ENCODE peak calls at places on chromosome 18, in six cellular contexts. N, C, R, T, D and L are unnamed samples.

GRCh38 chr18:24995738-24996137 is 356.2 kb downstream of the ZNF521 start:
- DNase-seq in N (no peak), C (no peak), R (no peak), T (no peak), D (no peak), L (no peak)

GRCh38 chr18:24413148-24413547 is 13.3 kb upstream of the IMPACT start:
- DNase-seq in N (no peak), C (no peak), R (no peak), T (no peak), D (no peak), L (no peak)

GRCh38 chr18:42078711-42079110 is 123.7 kb downstream of the PIK3C3 start:
- DNase-seq in N (no peak), C (no peak), R (no peak), T (no peak), D (no peak), L (no peak)

GRCh38 chr18:63177259-63177658 is 142.3 kb downstream of the BCL2 start:
- DNase-seq in N (no peak), C (no peak), R (no peak), T (no peak), D (no peak), L (no peak)

GRCh38 chr18:28041366-28041765 is 135.6 kb downstream of the CDH2 start:
- DNase-seq in N (no peak), C (no peak), R (peak; percentile 22), T (no peak), D (no peak), L (no peak)

GRCh38 chr18:74501386-74501785 is 5.2 kb downstream of the CNDP2 start:
- DNase-seq in N (no peak), C (no peak), R (no peak), T (no peak), D (no peak), L (peak; percentile 35)

GRCh38 chr18:49819768-49820662 is 6.7 kb upstream of the ACAA2 start:
- DNase-seq in N (no peak), C (no peak), R (no peak), T (no peak), D (no peak), L (no peak)

GRCh38 chr18:76783786-76784484 is 38.4 kb upstream of the ZNF236 start:
- DNase-seq in N (no peak), C (no peak), R (no peak), T (no peak), D (no peak), L (no peak)

GRCh38 chr18:75235891-75236290 is 25.3 kb downstream of the TSHZ1 start:
- DNase-seq in N (no peak), C (no peak), R (no peak), T (no peak), D (no peak), L (no peak)

GRCh38 chr18:10565835-10566234 is 40.0 kb downstream of the NAPG start:
- DNase-seq in N (no peak), C (no peak), R (no peak), T (no peak), D (no peak), L (no peak)

GRCh38 chr18:63970803-63971191 is 916 bp downstream of the SERPINB8 start:
- DNase-seq in N (no peak), C (no peak), R (no peak), T (no peak), D (no peak), L (no peak)

GRCh38 chr18:54255141-54255540 is 14.2 kb upstream of the POLI start:
- DNase-seq in N (no peak), C (no peak), R (no peak), T (no peak), D (no peak), L (no peak)

GRCh38 chr18:13151656-13152055 is 66.9 kb upstream of the LDLRAD4 start:
- DNase-seq in N (no peak), C (no peak), R (no peak), T (no peak), D (no peak), L (no peak)

GRCh38 chr18:59639136-59639535 is 58.1 kb downstream of the CCBE1 start:
- DNase-seq in N (no peak), C (no peak), R (no peak), T (no peak), D (no peak), L (no peak)

GRCh38 chr18:13216732-13217465 is 1.7 kb upstream of the LDLRAD4 start:
- DNase-seq in N (no peak), C (no peak), R (peak; percentile 86), T (peak; percentile 37), D (no peak), L (peak; percentile 18)

GRCh38 chr18:63949068-63949737 is at the start of gene HMSD:
- DNase-seq in N (peak; percentile 43), C (peak; percentile 54), R (peak; percentile 56), T (peak; percentile 13), D (peak; percentile 57), L (peak; percentile 37)

DNA sequence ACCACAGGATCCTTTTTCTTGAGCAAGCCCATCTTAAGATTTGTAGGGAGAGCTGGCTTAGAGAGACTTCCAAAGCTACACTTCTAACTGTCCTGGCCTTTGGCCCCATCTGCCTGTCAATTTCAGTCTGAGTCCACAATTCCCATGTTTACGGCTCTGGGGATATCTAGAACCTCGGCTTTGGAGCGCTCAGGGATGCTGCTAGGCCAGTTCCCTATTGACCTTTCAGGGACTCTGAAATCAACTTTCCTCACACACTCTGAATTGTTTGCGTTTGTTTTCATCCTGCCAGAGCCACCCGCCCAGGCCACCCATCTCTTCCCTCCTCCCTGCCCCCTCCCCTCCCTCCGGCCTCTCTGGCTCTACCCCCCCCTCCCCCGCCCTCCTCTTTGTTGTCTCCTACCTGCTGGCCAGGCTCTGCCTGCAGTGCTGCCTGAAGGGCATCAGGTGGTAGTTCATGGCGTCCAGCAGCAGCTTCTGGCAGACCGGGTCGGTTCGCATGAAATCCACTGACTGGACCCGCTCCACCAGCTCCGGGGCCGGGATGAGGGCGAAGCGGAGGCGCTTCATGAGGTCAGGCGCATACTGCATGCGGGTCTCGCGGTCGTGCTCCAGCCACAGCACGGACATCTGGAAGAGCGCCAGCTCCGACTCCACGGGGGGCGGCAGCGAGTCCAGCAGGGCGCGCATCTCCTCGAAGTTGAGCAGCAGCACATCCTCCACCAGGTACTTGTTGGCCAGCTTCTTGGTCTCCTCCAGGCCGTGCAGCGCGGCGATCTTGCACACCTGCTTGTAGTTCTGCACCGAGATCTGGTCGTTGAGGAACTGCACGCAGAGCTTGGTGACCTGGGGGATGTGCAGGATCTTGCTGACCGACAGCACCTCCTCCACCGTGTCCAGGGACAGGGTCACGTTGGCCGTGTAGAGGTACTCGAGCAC is 3.3 kb downstream of the KLHL14 start:
- DNase-seq in N (no peak), C (no peak), R (peak; percentile 48), T (no peak), D (no peak), L (no peak)
- TF ChIP-seq JUND in N (no peak), C (no peak), R (no peak), T (no peak), D (no peak), L (no peak)

GRCh38 chr18:8911408-8912340 is 190.8 kb upstream of the NDUFV2 start:
- DNase-seq in N (no peak), C (no peak), R (no peak), T (no peak), D (no peak), L (no peak)

GRCh38 chr18:8910186-8910585 is 192.3 kb upstream of the NDUFV2 start:
- DNase-seq in N (no peak), C (no peak), R (no peak), T (no peak), D (no peak), L (no peak)

GRCh38 chr18:8910843-8911242 is 191.7 kb upstream of the NDUFV2 start:
- DNase-seq in N (no peak), C (no peak), R (no peak), T (no peak), D (no peak), L (no peak)

GRCh38 chr18:8908792-8909510 is 193.5 kb upstream of the NDUFV2 start:
- DNase-seq in N (no peak), C (no peak), R (no peak), T (no peak), D (no peak), L (no peak)

DNA sequence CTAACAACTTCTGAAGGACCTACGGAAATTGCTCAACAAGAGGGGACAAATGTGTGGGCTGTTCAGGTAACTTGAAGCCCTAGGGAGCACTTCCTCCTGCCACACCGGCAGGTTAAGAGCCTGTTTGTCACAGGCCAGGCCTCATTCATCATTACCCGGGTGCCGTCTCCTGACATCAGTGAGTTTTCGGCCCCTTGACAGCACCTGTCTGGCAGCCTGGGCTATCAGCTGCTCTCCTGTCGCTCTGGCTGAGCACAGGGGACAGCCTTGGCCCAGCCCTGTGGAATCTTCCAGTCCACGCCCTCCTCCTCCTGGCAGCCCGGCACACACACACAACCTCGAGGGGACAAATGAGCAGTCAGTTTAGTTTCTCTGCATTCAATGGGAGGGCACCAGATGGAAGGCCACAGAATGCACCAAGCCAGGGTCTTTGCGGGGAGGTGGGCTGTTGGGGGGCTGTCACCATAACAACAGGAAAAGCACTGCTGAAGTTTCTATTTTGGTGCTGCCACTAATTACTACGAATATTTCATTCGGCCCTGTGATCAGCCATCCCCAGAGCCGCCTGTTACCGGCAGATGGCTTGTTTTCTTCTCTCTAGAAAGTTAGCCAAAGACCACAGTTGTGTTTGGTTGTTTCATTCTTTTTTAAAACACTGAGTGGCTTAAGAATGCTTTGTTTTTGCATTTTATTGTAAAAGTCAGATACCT is 190.0 kb upstream of the NDUFV2 start:
- DNase-seq in N (no peak), C (no peak), R (no peak), T (peak; percentile 76), D (no peak), L (no peak)
- TF ChIP-seq JUND in N (no peak), C (no peak), R (no peak), T (peak; percentile 25), D (no peak), L (no peak)

GRCh38 chr18:8942021-8942908 is 160.2 kb upstream of the NDUFV2 start:
- DNase-seq in N (no peak), C (no peak), R (no peak), T (no peak), D (no peak), L (no peak)

GRCh38 chr18:8936646-8937045 is 165.9 kb upstream of the NDUFV2 start:
- DNase-seq in N (no peak), C (no peak), R (no peak), T (no peak), D (no peak), L (no peak)

GRCh38 chr18:8937112-8937641 is 165.3 kb upstream of the NDUFV2 start:
- DNase-seq in N (no peak), C (no peak), R (no peak), T (no peak), D (no peak), L (no peak)

GRCh38 chr18:8937695-8938094 is 164.8 kb upstream of the NDUFV2 start:
- DNase-seq in N (no peak), C (no peak), R (no peak), T (no peak), D (no peak), L (peak; percentile 67)

GRCh38 chr18:8938817-8939216 is 163.7 kb upstream of the NDUFV2 start:
- DNase-seq in N (no peak), C (no peak), R (no peak), T (no peak), D (no peak), L (no peak)
- TF ChIP-seq JUND in N (no peak), C (no peak), R (no peak), T (peak; percentile 60), D (no peak), L (no peak)

DNA sequence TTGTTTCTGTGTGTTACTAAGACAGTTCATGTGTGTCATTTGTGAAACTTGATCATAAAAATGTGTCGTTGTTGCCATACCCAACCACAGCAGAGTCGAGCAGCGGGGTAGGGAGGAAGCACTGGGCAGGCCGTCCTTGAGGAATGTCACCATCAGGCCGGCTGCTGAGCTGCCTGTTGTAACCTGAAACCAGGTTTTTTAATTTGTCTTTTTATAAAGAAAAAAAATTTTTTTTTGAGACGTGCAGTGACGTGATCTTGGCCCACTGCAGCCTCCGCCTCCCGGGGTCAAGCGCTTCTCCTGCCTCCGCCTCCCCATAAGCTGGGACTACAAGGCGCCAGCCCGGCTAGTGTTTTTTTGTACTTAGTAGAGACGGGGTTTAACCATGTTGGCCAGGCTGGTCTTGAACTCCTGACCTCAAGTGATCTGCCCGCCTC is 580 bp upstream of the TXNL4A start:
- DNase-seq in N (no peak), C (no peak), R (no peak), T (no peak), D (no peak), L (peak; percentile 32)
- TF ChIP-seq JUND in N (no peak), C (no peak), R (no peak), T (no peak), D (no peak), L (no peak)